ENCODE peak calls at places on chromosomes 11 and 22, in eight cellular contexts. C, E, B, U, T, O, L and F are unnamed samples.

GRCh38 chr11:92852946-92853345 is 116.5 kb upstream of the MTNR1B start:
- DNase-seq in C (no peak), E (no peak), B (no peak), U (no peak), T (no peak), O (no peak), L (no peak), F (peak)

GRCh38 chr11:78300108-78300507 is 111.4 kb downstream of the USP35 start:
- DNase-seq in C (no peak), E (no peak), B (no peak), U (no peak), T (no peak), O (no peak), L (no peak), F (no peak)

GRCh38 chr11:287821-288327 is 1.1 kb upstream of the PGGHG start:
- DNase-seq in C (no peak), E (no peak), B (no peak), U (peak), T (peak), O (no peak), L (peak), F (peak)

GRCh38 chr22:42996646-42997365 is 18.1 kb downstream of the PACSIN2 start:
- DNase-seq in C (no peak), E (no peak), B (no peak), U (no peak), T (no peak), O (peak), L (no peak), F (peak)

GRCh38 chr11:70250876-70251275 is 19.6 kb upstream of the PPFIA1 start:
- DNase-seq in C (no peak), E (no peak), B (no peak), U (no peak), T (no peak), O (no peak), L (peak), F (no peak)

GRCh38 chr22:39244073-39244495 is 698 bp downstream of the PDGFB start:
- DNase-seq in C (peak), E (no peak), B (no peak), U (no peak), T (no peak), O (no peak), L (no peak), F (no peak)

GRCh38 chr11:100741866-100742625 is 55.0 kb downstream of the ARHGAP42 start:
- DNase-seq in C (no peak), E (no peak), B (no peak), U (no peak), T (no peak), O (no peak), L (no peak), F (no peak)

GRCh38 chr22:46738961-46739870 is 1.2 kb upstream of the CERK start:
- DNase-seq in C (peak), E (no peak), B (peak), U (no peak), T (peak), O (peak), L (peak), F (no peak)

GRCh38 chr11:1129143-1129665 is 28.5 kb upstream of the MUC5AC start:
- DNase-seq in C (no peak), E (no peak), B (no peak), U (peak), T (peak), O (no peak), L (no peak), F (peak)

GRCh38 chr11:68371176-68372041 is 59.0 kb downstream of the LRP5 start:
- DNase-seq in C (peak), E (no peak), B (no peak), U (no peak), T (no peak), O (peak), L (peak), F (peak)

GRCh38 chr11:57294225-57295131 is 30.3 kb downstream of the TNKS1BP1 start:
- DNase-seq in C (no peak), E (no peak), B (no peak), U (no peak), T (peak), O (peak), L (no peak), F (no peak)

GRCh38 chr11:102244681-102245409 is 72.4 kb upstream of the BIRC3 start:
- DNase-seq in C (peak), E (peak), B (no peak), U (no peak), T (no peak), O (peak), L (no peak), F (no peak)

GRCh38 chr22:20052309-20053250 is 27.5 kb upstream of the DGCR8 start:
- DNase-seq in C (no peak), E (no peak), B (no peak), U (no peak), T (no peak), O (no peak), L (no peak), F (no peak)

GRCh38 chr22:20051927-20052308 is 28.1 kb upstream of the DGCR8 start:
- DNase-seq in C (no peak), E (no peak), B (no peak), U (no peak), T (no peak), O (no peak), L (no peak), F (no peak)

GRCh38 chr22:20054034-20054427 is 26.0 kb upstream of the DGCR8 start:
- DNase-seq in C (no peak), E (no peak), B (no peak), U (no peak), T (no peak), O (no peak), L (no peak), F (no peak)

GRCh38 chr22:20054485-20054884 is 25.6 kb upstream of the DGCR8 start:
- DNase-seq in C (no peak), E (no peak), B (no peak), U (no peak), T (no peak), O (no peak), L (no peak), F (no peak)

GRCh38 chr22:20053407-20054033 is 26.5 kb upstream of the DGCR8 start:
- DNase-seq in C (no peak), E (no peak), B (no peak), U (no peak), T (no peak), O (no peak), L (no peak), F (no peak)
- H3K4me3 ChIP-seq in C (no peak), E (no peak), B (no peak), U (no peak), T (no peak), O (no peak), L (no peak), F (no peak)

GRCh38 chr11:46367244-46367915 is 14.1 kb upstream of the MDK start:
- DNase-seq in C (peak), E (no peak), B (peak), U (peak), T (peak), O (peak), L (peak), F (no peak)
- H3K4me3 ChIP-seq in C (no peak), E (no peak), B (no peak), U (no peak), T (no peak), O (no peak), L (no peak), F (no peak)

GRCh38 chr22:45314054-45314721 is 4.5 kb downstream of the FAM118A start:
- DNase-seq in C (no peak), E (no peak), B (no peak), U (no peak), T (no peak), O (peak), L (no peak), F (no peak)

GRCh38 chr22:45316796-45317526 is 7.2 kb downstream of the FAM118A start:
- DNase-seq in C (no peak), E (no peak), B (no peak), U (no peak), T (no peak), O (no peak), L (no peak), F (no peak)

GRCh38 chr22:45312856-45313255 is 3.1 kb downstream of the FAM118A start:
- DNase-seq in C (no peak), E (no peak), B (no peak), U (no peak), T (no peak), O (no peak), L (no peak), F (no peak)

GRCh38 chr22:45312415-45312814 is 2.7 kb downstream of the FAM118A start:
- DNase-seq in C (no peak), E (no peak), B (no peak), U (no peak), T (no peak), O (no peak), L (no peak), F (no peak)

GRCh38 chr22:45314789-45315188 is 5.1 kb downstream of the FAM118A start:
- DNase-seq in C (no peak), E (no peak), B (no peak), U (no peak), T (no peak), O (no peak), L (no peak), F (no peak)
- H3K4me3 ChIP-seq in C (no peak), E (no peak), B (no peak), U (no peak), T (no peak), O (no peak), L (no peak), F (no peak)

DNA sequence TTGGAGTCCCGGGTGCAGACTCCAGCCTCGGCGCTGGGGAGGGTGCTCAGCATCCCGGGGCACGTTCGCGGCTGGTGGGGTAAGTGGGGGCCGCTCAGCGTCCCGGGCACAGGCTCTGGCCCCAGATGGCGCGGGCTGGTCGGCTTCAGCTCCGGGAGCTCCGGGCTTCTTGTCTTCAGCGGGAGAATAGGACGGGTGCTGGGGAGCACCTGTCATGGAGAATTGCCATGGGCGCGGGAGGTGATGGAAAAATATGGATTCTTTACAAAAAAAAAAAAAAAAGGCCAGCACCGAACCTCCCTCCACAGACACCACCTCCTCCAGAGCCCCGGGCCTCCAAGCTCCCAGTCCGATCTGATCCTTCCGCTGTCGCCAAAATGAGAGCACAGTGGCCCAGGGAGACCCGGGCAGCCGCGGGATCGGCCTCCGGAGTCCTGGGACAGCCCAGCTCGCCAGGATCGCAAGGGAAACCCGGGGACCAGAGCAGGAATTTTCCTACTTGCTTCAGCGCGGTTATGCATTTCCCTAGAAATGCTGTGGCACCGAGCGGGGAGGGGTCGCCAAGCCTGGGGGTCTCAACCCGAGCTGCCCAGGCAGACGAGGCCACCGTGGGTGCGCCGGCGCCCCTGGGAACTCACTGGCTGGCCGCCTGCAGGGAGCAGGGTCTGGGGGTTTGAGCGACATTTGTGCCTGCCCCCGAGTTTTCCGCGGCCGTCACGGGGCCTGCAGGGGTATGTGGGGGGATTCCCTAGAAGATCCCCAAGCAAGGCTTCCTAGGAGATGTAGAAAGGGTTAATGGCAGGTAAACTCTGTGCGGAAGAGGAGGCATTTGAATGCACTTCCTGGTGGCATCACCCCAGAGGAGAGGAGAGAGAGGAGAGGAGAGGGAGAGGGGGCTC is 1336.9 kb downstream of the BRD1 start:
- DNase-seq in C (no peak), E (no peak), B (no peak), U (peak), T (no peak), O (no peak), L (no peak), F (peak)
- H3K4me3 ChIP-seq in C (no peak), E (peak), B (no peak), U (no peak), T (no peak), O (no peak), L (peak), F (no peak)

DNA sequence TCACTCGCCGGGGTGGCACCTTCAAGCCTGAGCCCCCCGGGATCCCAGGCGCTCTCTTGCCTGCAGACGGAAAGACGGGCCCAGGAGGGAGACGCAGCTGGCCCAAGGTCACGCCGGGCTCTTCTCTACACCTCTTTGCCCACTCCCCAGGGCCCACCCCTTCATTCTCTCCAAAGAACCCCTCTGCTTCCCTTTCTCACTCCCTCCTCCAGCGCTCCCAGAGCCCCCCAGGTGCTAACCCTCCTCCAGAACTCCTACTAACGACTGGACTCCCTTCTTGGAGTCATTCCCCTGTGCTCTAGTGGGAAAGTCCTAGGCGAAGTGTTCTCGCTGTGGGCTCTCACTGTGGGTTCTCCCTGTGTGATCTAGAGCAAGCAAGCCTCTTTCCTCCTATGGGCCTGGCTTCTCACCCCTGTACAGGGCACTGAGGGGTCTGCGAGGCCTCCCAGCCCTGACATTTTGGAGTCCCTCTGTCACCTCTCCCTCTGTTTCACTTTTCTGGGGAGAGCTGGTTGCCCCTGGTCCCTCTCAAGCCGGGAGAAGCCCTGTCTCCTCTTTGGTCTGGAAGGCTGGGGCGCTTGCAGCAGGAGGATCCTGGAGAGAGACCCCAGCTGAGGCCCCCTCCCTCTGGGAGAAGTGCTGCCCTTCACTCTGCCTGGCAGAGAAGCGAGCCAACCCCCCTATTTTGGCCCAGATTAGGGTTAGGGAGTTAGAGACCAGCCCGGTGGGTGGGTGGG is 858 bp downstream of the OAF start:
- DNase-seq in C (peak), E (no peak), B (no peak), U (no peak), T (peak), O (no peak), L (no peak), F (no peak)
- H3K4me3 ChIP-seq in C (peak), E (peak), B (peak), U (peak), T (peak), O (peak), L (peak), F (no peak)

DNA sequence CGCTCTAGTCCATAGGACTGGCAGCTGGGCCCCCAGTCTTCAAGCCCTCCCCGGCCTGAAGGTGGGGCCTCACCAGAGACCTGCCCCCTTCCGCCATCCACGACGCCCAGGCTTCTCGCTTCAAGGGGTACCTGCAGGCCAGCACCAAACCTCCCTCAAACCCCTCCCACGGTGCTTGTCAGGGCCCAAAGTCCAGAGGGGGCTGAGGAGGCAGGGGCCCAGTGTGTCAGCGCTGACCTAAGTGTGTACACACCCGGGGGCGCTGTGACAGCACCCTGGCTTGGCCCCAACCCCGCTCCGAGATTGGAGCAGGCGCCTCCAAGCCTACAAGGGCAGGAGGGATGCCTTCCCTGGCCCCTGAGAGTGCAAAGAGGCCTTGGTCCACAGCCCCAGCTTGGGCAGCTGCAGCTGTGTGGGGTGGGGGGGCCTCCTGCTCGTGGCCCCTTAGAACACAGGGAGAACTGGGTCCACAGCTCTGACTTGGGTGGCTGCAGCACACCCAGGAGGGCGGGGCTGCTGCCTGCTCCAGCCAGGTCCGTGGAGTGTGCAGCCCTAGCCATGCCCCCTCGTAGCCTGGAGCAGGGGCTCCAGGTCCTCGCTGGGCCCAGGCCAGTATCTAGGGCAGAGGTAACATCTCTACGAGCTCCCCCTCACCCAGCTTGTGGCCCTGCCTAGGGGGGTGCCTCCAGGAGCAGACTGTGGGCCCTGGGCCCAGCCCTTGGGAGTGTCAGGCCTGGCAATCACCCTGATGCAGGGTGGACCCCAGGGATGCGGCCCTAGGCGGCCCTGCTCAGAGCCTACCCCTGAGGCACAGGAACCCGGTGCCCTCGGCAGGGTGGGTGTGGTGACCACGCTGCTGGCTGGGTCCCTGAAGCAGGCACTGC is 4.9 kb downstream of the SBF2 start:
- DNase-seq in C (no peak), E (no peak), B (no peak), U (no peak), T (no peak), O (no peak), L (no peak), F (no peak)
- H3K4me3 ChIP-seq in C (no peak), E (no peak), B (no peak), U (no peak), T (no peak), O (no peak), L (no peak), F (no peak)

GRCh38 chr11:121191787-121192186 is 90.7 kb downstream of the TECTA start:
- DNase-seq in C (no peak), E (no peak), B (no peak), U (no peak), T (no peak), O (no peak), L (no peak), F (no peak)
- H3K4me3 ChIP-seq in C (no peak), E (no peak), B (no peak), U (no peak), T (no peak), O (no peak), L (no peak), F (no peak)

GRCh38 chr11:96197221-96197620 is 145.8 kb downstream of the MAML2 start:
- DNase-seq in C (no peak), E (no peak), B (no peak), U (no peak), T (peak), O (peak), L (no peak), F (no peak)

GRCh38 chr11:96197801-96198465 is 145.1 kb downstream of the MAML2 start:
- DNase-seq in C (no peak), E (no peak), B (no peak), U (no peak), T (no peak), O (no peak), L (no peak), F (no peak)

GRCh38 chr11:96199563-96200025 is 143.4 kb downstream of the MAML2 start:
- DNase-seq in C (peak), E (no peak), B (no peak), U (no peak), T (peak), O (peak), L (no peak), F (no peak)

GRCh38 chr11:96200243-96200642 is 142.8 kb downstream of the MAML2 start:
- DNase-seq in C (peak), E (peak), B (no peak), U (no peak), T (no peak), O (peak), L (no peak), F (no peak)

DNA sequence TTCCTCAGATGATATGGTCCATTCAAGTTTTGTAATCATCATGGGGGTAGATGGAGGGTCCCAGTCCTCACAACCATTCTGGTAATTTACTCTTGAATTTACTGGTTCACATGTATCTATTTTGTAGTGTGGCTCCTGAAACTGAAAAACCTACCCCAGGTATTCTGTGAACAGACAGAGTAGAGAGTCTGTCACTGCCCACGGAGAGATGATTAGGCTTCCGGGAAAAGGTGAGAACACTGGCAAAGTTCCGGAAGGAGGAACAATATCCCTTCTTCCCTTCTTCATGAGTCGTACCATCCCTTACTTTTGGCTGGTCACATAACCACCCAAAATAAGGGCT is 144.6 kb downstream of the MAML2 start:
- DNase-seq in C (no peak), E (no peak), B (no peak), U (no peak), T (no peak), O (no peak), L (no peak), F (no peak)
- H3K4me3 ChIP-seq in C (no peak), E (no peak), B (no peak), U (no peak), T (no peak), O (no peak), L (no peak), F (no peak)